ENCODE peak calls at places on chromosomes 3 and 15, in five cellular contexts. Y is left colon; L is stimulated activated effector memory CD8-positive, alpha-beta T cell treated with anti-CD3 and anti-CD28 coated beads, Interleukin-12 subunit alpha, Interleukin-12 subunit beta, amount 100 ng/mL, for 72 hours; D is fibroblast of the conjunctiva; K is fibroblast of the aortic adventitia. X is an unnamed sample.

GRCh38 chr3:183551930-183552329 is 3.6 kb downstream of the KLHL6 start:
- DNase-seq in D (no peak), Y (no peak), L (peak; percentile 68), K (no peak), X (no peak)

GRCh38 chr3:66808891-66809578 is 189.1 kb upstream of the KBTBD8 start:
- DNase-seq in Y (no peak), D (no peak), K (no peak), L (no peak), X (no peak)

GRCh38 chr15:69457304-69458280 is 5.0 kb downstream of the RPLP1 start:
- DNase-seq in K (no peak), L (no peak), D (no peak), Y (no peak), X (no peak)

GRCh38 chr15:66829551-66830131 is 127.6 kb downstream of the SMAD6 start:
- DNase-seq in Y (no peak), D (no peak), K (no peak), L (no peak), X (peak; percentile 57)

GRCh38 chr3:190325923-190326322 is 3.7 kb upstream of the CLDN1 start:
- DNase-seq in Y (no peak), L (no peak), K (peak; percentile 38), D (no peak), X (peak; percentile 41)

GRCh38 chr15:75455424-75455981 is 4.0 kb upstream of the SIN3A start:
- DNase-seq in D (peak; percentile 57), Y (peak; percentile 89), L (peak; percentile 94), K (peak; percentile 70), X (peak; percentile 62)

GRCh38 chr3:11706604-11707003 is 62.9 kb upstream of the VGLL4 start:
- DNase-seq in L (no peak), K (no peak), D (no peak), Y (no peak), X (no peak)

GRCh38 chr15:64865998-64866520 is 24.3 kb downstream of the PLEKHO2 start:
- DNase-seq in L (no peak), D (peak; percentile 93), K (peak; percentile 63), Y (no peak), X (peak; percentile 90)

GRCh38 chr3:122890077-122890484 is 95.2 kb downstream of the SLC49A4 start:
- DNase-seq in D (peak; percentile 68), K (peak; percentile 88), Y (peak; percentile 60), L (no peak), X (peak; percentile 12)

GRCh38 chr3:19013879-19014278 is 134.4 kb upstream of the KCNH8 start:
- DNase-seq in Y (no peak), K (no peak), L (no peak), D (no peak), X (no peak)

GRCh38 chr3:169203631-169204550 is 459.6 kb downstream of the MECOM start:
- DNase-seq in D (no peak), K (peak; percentile 40), L (no peak), Y (no peak), X (no peak)

GRCh38 chr15:81939604-81940440 is 106.0 kb downstream of the MEX3B start:
- DNase-seq in D (peak; percentile 35), K (peak; percentile 34), L (peak; percentile 51), Y (no peak), X (peak; percentile 49)

GRCh38 chr3:12963184-12963868 is 109.9 kb downstream of the IQSEC1 start:
- DNase-seq in Y (no peak), L (peak; percentile 73), K (no peak), D (no peak), X (no peak)

GRCh38 chr15:81398910-81399551 is 25.0 kb upstream of the TMC3 start:
- DNase-seq in Y (no peak), D (no peak), L (no peak), K (peak; percentile 35), X (peak; percentile 86)

GRCh38 chr3:142962520-142963265 is 781 bp downstream of the PAQR9 start:
- DNase-seq in L (no peak), Y (no peak), D (no peak), K (no peak), X (no peak)

GRCh38 chr3:135868801-135869200 is 96.7 kb upstream of the PPP2R3A start:
- DNase-seq in K (no peak), L (no peak), D (no peak), Y (no peak), X (no peak)

GRCh38 chr3:134092231-134092701 is 62.5 kb upstream of the SLCO2A1 start:
- DNase-seq in D (no peak), Y (no peak), K (no peak), L (no peak), X (peak; percentile 92)

GRCh38 chr3:18224406-18224805 is 200.7 kb downstream of the SATB1 start:
- DNase-seq in K (no peak), L (no peak), Y (no peak), D (no peak), X (no peak)

GRCh38 chr15:101492752-101493692 is 3.5 kb upstream of the PCSK6 start:
- DNase-seq in L (peak; percentile 36), Y (no peak), K (no peak), D (no peak), X (no peak)

GRCh38 chr3:53843195-53844177 is 2.7 kb downstream of the CHDH start:
- DNase-seq in D (no peak), Y (no peak), L (no peak), K (no peak), X (no peak)

GRCh38 chr15:57283774-57284508 is 92.4 kb upstream of the CGNL1 start:
- DNase-seq in D (no peak), Y (no peak), K (no peak), L (no peak), X (peak; percentile 91)

GRCh38 chr15:72751751-72752455 is 31.7 kb downstream of the ADPGK start:
- DNase-seq in D (no peak), K (peak; percentile 42), Y (no peak), L (no peak), X (peak; percentile 30)

GRCh38 chr3:121362035-121362734 is 183.6 kb downstream of the POLQ start:
- DNase-seq in Y (no peak), L (no peak), D (no peak), K (no peak), X (no peak)

GRCh38 chr3:160343132-160343531 is 55.9 kb downstream of the IFT80 start:
- DNase-seq in D (peak; percentile 13), Y (no peak), K (peak; percentile 53), L (no peak), X (peak; percentile 21)

GRCh38 chr3:131387796-131388195 is 6.2 kb downstream of the NUDT16 start:
- DNase-seq in Y (no peak), D (no peak), K (no peak), L (no peak), X (no peak)

GRCh38 chr15:60727661-60728060 is 248.7 kb upstream of the ICE2 start:
- DNase-seq in L (no peak), D (no peak), Y (no peak), K (no peak), X (no peak)

GRCh38 chr3:127438951-127439350 is 151.1 kb upstream of the PRR20G start:
- DNase-seq in D (no peak), L (no peak), K (no peak), Y (no peak), X (no peak)

GRCh38 chr3:87333393-87333892 is 57.1 kb upstream of the POU1F1 start:
- DNase-seq in L (no peak), Y (no peak), D (peak; percentile 40), K (peak; percentile 89), X (peak; percentile 64)

GRCh38 chr3:119294402-119294888 is 262 bp downstream of the ARHGAP31 start:
- DNase-seq in L (peak; percentile 84), D (no peak), Y (peak; percentile 62), K (no peak), X (no peak)

GRCh38 chr3:100088735-100089368 is 25.4 kb downstream of the FILIP1L start:
- DNase-seq in L (no peak), K (no peak), D (no peak), Y (no peak), X (no peak)